ENCODE peak calls at places on chromosomes 13 and 19, in five cellular contexts. One of them, this sample, is unnamed.
A peak's percentile ranks its signal among the peaks of the same experiment; 100 is the strongest.

GRCh38 chr19:30023330-30023729 is 81.3 kb downstream of the URI1 start:
- DNase-seq in IMR-90: no peak
- DNase-seq in adrenal gland: no peak
- DNase-seq in uterus: no peak
- DNase-seq in body of pancreas: no peak
- DNase-seq in this sample: no peak

GRCh38 chr19:11387154-11388034 is 3.3 kb upstream of the EPOR start:
- DNase-seq in IMR-90: no peak
- DNase-seq in uterus: no peak
- DNase-seq in adrenal gland: no peak
- DNase-seq in body of pancreas: no peak
- DNase-seq in this sample: no peak

GRCh38 chr19:50902640-50903039 is 8.6 kb downstream of the KLK4 start:
- DNase-seq in body of pancreas: no peak
- DNase-seq in IMR-90: no peak
- DNase-seq in adrenal gland: no peak
- DNase-seq in uterus: no peak
- DNase-seq in this sample: no peak

GRCh38 chr13:75153834-75154233 is 328.1 kb downstream of the TBC1D4 start:
- DNase-seq in body of pancreas: no peak
- DNase-seq in IMR-90: no peak
- DNase-seq in adrenal gland: no peak
- DNase-seq in uterus: no peak
- DNase-seq in this sample: no peak

GRCh38 chr13:28137556-28137955 is 789 bp upstream of the PAN3 start:
- DNase-seq in body of pancreas: no peak
- DNase-seq in adrenal gland: no peak
- DNase-seq in uterus: no peak
- DNase-seq in IMR-90: no peak
- DNase-seq in this sample: no peak

GRCh38 chr19:41386442-41386841 is 10.1 kb downstream of the TMEM91 start:
- DNase-seq in IMR-90: no peak
- DNase-seq in adrenal gland: no peak
- DNase-seq in uterus: peak; percentile 68
- DNase-seq in body of pancreas: no peak
- DNase-seq in this sample: no peak

GRCh38 chr13:64591981-64592380 is 2638.2 kb downstream of the PCDH9 start:
- DNase-seq in body of pancreas: no peak
- DNase-seq in adrenal gland: no peak
- DNase-seq in IMR-90: peak; percentile 61
- DNase-seq in uterus: no peak
- DNase-seq in this sample: no peak

GRCh38 chr19:44912854-44913253 is 1.6 kb upstream of the APOC1 start:
- DNase-seq in body of pancreas: no peak
- DNase-seq in IMR-90: no peak
- DNase-seq in uterus: no peak
- DNase-seq in adrenal gland: peak; percentile 95
- DNase-seq in this sample: no peak

GRCh38 chr13:113669231-113669870 is 2.3 kb downstream of the GRK1 start:
- DNase-seq in body of pancreas: no peak
- DNase-seq in uterus: peak; percentile 7
- DNase-seq in IMR-90: no peak
- DNase-seq in adrenal gland: no peak
- DNase-seq in this sample: no peak

GRCh38 chr19:46218160-46218559 is 11.4 kb upstream of the IGFL1 start:
- DNase-seq in adrenal gland: no peak
- DNase-seq in IMR-90: peak; percentile 6
- DNase-seq in uterus: no peak
- DNase-seq in body of pancreas: peak; percentile 33
- DNase-seq in this sample: no peak

GRCh38 chr19:46902402-46902766 is 41.6 kb downstream of the ARHGAP35 start:
- DNase-seq in uterus: no peak
- DNase-seq in adrenal gland: peak; percentile 33
- DNase-seq in IMR-90: peak; percentile 31
- DNase-seq in body of pancreas: peak; percentile 26
- DNase-seq in this sample: no peak

GRCh38 chr13:90746230-90746629 is 601.3 kb upstream of the MIR17HG start:
- DNase-seq in adrenal gland: no peak
- DNase-seq in IMR-90: no peak
- DNase-seq in uterus: no peak
- DNase-seq in body of pancreas: no peak
- DNase-seq in this sample: no peak

GRCh38 chr19:12872941-12873890 is 8.0 kb downstream of the DNASE2 start:
- DNase-seq in adrenal gland: peak; percentile 96
- DNase-seq in IMR-90: peak; percentile 37
- DNase-seq in uterus: no peak
- DNase-seq in body of pancreas: peak; percentile 93
- DNase-seq in this sample: peak; percentile 63

GRCh38 chr13:46165485-46166220 is 16.3 kb downstream of the LCP1 start:
- DNase-seq in uterus: no peak
- DNase-seq in adrenal gland: no peak
- DNase-seq in IMR-90: no peak
- DNase-seq in body of pancreas: no peak
- DNase-seq in this sample: no peak

DNA sequence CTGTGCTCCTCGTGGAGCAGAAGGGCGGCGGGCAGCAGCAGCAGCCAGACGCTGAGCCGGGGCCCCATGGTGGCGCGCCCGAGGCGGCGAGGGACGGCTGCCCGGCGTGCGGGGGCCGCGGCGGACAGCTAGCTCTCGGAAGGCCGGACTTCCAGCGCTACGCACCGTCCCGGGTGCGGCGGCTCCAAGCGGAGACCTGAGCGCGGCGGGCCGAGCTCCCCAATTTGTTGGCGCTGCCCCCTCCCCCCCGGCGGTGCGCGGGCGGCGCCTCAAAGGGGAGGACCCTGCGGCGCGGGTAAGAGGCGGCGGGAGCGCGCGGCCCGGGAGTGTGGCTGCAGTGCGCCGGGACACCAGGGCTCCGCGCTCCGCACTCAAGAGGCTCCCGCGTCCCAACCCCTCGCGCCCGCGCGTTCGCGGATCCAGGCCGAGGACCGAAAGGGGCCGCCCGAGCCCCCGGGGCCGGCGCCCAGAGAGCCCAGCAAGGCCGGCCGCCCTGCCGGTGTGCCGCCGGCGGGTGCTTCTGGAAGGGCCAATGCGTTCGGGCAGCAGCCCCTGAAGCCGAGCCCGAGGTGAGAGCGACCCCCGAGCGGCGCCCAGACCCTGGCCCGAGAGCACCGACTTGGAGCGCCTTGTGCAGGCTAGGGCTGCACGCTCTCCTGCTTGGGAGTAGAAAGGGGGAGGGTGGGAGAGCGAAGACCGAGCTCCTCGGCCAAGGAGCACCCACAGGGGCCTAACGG is at the start of the genes COL4A1 and COL4A2:
- DNase-seq in body of pancreas: peak; percentile 60
- DNase-seq in adrenal gland: peak; percentile 77
- DNase-seq in uterus: peak; percentile 90
- DNase-seq in IMR-90: peak; percentile 77
- DNase-seq in this sample: peak; percentile 82
- TF ChIP-seq POLR2A in body of pancreas: peak; percentile 59
- TF ChIP-seq POLR2A in adrenal gland: peak; percentile 60
- TF ChIP-seq POLR2A in uterus: peak; percentile 100
- TF ChIP-seq POLR2A in IMR-90: peak; percentile 99
- TF ChIP-seq POLR2A in this sample: peak; percentile 94

DNA sequence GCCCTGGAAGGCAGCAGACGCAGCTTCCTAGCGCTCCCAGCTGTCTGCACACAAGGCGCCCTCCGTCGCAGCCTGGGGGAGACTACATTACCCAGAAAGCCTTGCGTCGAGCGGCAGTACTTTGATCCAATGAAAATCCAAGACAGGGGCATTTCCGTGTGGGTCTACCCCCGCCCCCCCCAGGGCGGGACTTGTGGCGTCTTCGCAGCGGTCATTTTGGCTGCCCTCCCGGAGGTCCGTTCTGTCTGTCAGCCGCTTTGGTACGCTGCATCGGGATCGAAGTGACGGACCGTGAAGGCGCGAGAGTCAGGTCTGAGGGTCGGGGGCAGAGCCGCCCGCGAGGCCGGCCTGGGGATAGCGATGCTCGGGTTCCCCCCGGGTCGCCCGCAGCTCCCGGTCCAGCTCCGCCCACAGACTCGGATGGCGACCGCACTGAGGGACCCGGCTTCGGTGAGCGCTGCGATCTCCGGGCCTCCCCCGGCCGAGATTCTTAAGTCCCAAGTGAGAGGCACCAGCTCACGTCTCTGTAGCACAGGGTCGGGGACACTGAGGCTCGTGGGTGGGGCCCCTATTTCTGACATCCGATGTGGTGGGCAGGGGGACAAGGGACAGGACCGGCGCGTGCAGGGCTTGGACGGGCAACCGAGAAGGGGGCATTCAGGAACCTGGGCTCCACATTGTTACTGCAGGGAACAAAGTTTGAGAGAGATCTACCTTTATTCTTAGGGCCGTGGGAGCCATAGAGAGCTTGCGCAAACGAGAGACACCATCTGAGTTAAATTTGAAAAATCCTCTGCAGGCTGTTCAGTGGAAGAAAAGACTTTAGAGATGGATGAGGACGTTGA is at the start of gene ZNF211:
- DNase-seq in adrenal gland: peak; percentile 97
- DNase-seq in IMR-90: peak; percentile 93
- DNase-seq in uterus: peak; percentile 91
- DNase-seq in body of pancreas: peak; percentile 88
- DNase-seq in this sample: peak; percentile 95
- TF ChIP-seq POLR2A in adrenal gland: no peak
- TF ChIP-seq POLR2A in IMR-90: no peak
- TF ChIP-seq POLR2A in uterus: peak; percentile 20
- TF ChIP-seq POLR2A in body of pancreas: peak; percentile 44
- TF ChIP-seq POLR2A in this sample: peak; percentile 88

GRCh38 chr19:16520074-16520973 is 21.9 kb downstream of the CHERP start:
- DNase-seq in IMR-90: no peak
- DNase-seq in adrenal gland: no peak
- DNase-seq in uterus: no peak
- DNase-seq in body of pancreas: no peak
- DNase-seq in this sample: no peak
- TF ChIP-seq POLR2A in IMR-90: no peak
- TF ChIP-seq POLR2A in adrenal gland: no peak
- TF ChIP-seq POLR2A in uterus: no peak
- TF ChIP-seq POLR2A in body of pancreas: no peak
- TF ChIP-seq POLR2A in this sample: no peak

GRCh38 chr13:97020689-97021240 is 26.5 kb upstream of the OXGR1 start:
- DNase-seq in IMR-90: no peak
- DNase-seq in uterus: no peak
- DNase-seq in body of pancreas: no peak
- DNase-seq in adrenal gland: no peak
- DNase-seq in this sample: no peak

GRCh38 chr13:97020194-97020593 is 25.9 kb upstream of the OXGR1 start:
- DNase-seq in adrenal gland: no peak
- DNase-seq in IMR-90: no peak
- DNase-seq in uterus: no peak
- DNase-seq in body of pancreas: no peak
- DNase-seq in this sample: no peak

GRCh38 chr13:97017322-97017721 is 23.0 kb upstream of the OXGR1 start:
- DNase-seq in adrenal gland: no peak
- DNase-seq in body of pancreas: no peak
- DNase-seq in IMR-90: no peak
- DNase-seq in uterus: no peak
- DNase-seq in this sample: no peak

GRCh38 chr13:97018029-97018819 is 23.9 kb upstream of the OXGR1 start:
- DNase-seq in uterus: no peak
- DNase-seq in IMR-90: peak; percentile 61
- DNase-seq in adrenal gland: peak; percentile 78
- DNase-seq in body of pancreas: peak; percentile 42
- DNase-seq in this sample: no peak

GRCh38 chr13:97021241-97021640 is 27.0 kb upstream of the OXGR1 start:
- DNase-seq in uterus: no peak
- DNase-seq in IMR-90: no peak
- DNase-seq in body of pancreas: no peak
- DNase-seq in adrenal gland: no peak
- DNase-seq in this sample: no peak
- TF ChIP-seq POLR2A in uterus: no peak
- TF ChIP-seq POLR2A in IMR-90: no peak
- TF ChIP-seq POLR2A in body of pancreas: no peak
- TF ChIP-seq POLR2A in adrenal gland: no peak
- TF ChIP-seq POLR2A in this sample: no peak

GRCh38 chr19:49098795-49099194 is 13.5 kb downstream of the SNRNP70 start:
- DNase-seq in uterus: no peak
- DNase-seq in body of pancreas: no peak
- DNase-seq in adrenal gland: no peak
- DNase-seq in IMR-90: no peak
- DNase-seq in this sample: no peak
- TF ChIP-seq POLR2A in uterus: no peak
- TF ChIP-seq POLR2A in body of pancreas: no peak
- TF ChIP-seq POLR2A in adrenal gland: no peak
- TF ChIP-seq POLR2A in IMR-90: no peak
- TF ChIP-seq POLR2A in this sample: no peak

GRCh38 chr13:99350191-99350590 is 43.0 kb upstream of the GPR183 start:
- DNase-seq in IMR-90: no peak
- DNase-seq in body of pancreas: no peak
- DNase-seq in uterus: no peak
- DNase-seq in adrenal gland: no peak
- DNase-seq in this sample: no peak

GRCh38 chr13:99351772-99352171 is 44.6 kb upstream of the GPR183 start:
- DNase-seq in adrenal gland: no peak
- DNase-seq in body of pancreas: no peak
- DNase-seq in IMR-90: no peak
- DNase-seq in uterus: no peak
- DNase-seq in this sample: no peak

GRCh38 chr13:99353836-99354235 is 46.6 kb upstream of the GPR183 start:
- DNase-seq in uterus: no peak
- DNase-seq in adrenal gland: no peak
- DNase-seq in IMR-90: peak; percentile 46
- DNase-seq in body of pancreas: no peak
- DNase-seq in this sample: no peak

GRCh38 chr13:99354371-99354951 is 47.3 kb upstream of the GPR183 start:
- DNase-seq in IMR-90: no peak
- DNase-seq in body of pancreas: no peak
- DNase-seq in uterus: no peak
- DNase-seq in adrenal gland: no peak
- DNase-seq in this sample: no peak

DNA sequence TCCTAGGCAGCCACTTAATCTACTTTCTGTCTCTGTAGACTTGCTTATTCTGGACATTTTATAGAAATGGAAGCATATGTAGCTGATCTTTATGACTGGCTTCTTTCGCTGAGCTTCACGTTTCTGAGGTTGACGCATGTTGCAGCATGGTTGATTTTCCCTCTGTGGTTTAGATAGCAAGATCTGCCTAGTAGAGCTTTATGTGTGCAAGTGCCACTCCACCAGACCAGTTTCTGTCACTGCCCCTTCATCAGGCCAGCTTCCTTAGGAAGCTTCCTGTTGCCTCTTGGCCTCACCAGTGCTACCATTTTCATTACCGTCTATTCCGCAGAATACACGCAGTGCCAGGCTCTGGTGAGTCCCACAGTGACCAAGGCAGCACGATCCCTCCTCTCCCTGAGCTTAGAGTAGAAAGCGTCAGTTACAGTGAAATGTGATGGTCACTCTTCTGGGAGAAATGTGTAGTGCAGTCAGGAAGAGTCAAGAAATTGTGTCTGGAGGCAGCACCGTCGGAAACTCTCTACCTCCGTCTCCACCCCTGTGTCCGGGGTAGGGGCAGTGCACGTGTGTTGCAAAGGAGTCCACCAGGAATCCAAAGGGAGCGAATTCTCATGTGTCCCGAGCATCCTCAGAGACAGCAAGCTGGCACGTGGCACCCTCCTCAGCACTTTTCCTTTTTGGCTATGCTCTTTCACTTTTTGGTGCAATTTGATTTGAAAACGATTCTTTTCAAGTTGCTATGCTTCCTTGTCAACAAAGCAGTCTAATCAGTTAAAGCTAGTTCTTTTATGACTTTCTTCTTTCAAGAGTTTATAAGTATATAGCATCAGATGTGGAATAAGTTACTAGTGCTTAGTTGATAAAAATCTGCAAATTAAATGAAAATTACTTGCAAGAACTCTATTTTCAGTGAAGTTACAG is 45.4 kb upstream of the GPR183 start:
- DNase-seq in body of pancreas: no peak
- DNase-seq in adrenal gland: no peak
- DNase-seq in IMR-90: no peak
- DNase-seq in uterus: no peak
- DNase-seq in this sample: no peak
- TF ChIP-seq POLR2A in body of pancreas: no peak
- TF ChIP-seq POLR2A in adrenal gland: no peak
- TF ChIP-seq POLR2A in IMR-90: no peak
- TF ChIP-seq POLR2A in uterus: no peak
- TF ChIP-seq POLR2A in this sample: no peak